ENCODE peak calls at places on chromosome 21, in seven cellular contexts. One of them, this sample, is unnamed.

GRCh38 chr21:43712268-43712942 is 6.5 kb upstream of the PDXK start:
- DNase-seq in A549: peak
- DNase-seq in transverse colon: peak
- DNase-seq in sigmoid colon: no peak
- DNase-seq in stomach: peak
- DNase-seq in tibial nerve: no peak
- DNase-seq in ovary: no peak
- DNase-seq in this sample: no peak

GRCh38 chr21:20451051-20451450 is 547.2 kb upstream of the NCAM2 start:
- DNase-seq in tibial nerve: no peak
- DNase-seq in transverse colon: no peak
- DNase-seq in stomach: no peak
- DNase-seq in A549: no peak
- DNase-seq in ovary: no peak
- DNase-seq in sigmoid colon: no peak
- DNase-seq in this sample: no peak

GRCh38 chr21:30234050-30234449 is 18.2 kb upstream of the CLDN8 start:
- DNase-seq in transverse colon: peak
- DNase-seq in ovary: no peak
- DNase-seq in A549: no peak
- DNase-seq in stomach: no peak
- DNase-seq in sigmoid colon: no peak
- DNase-seq in tibial nerve: no peak
- DNase-seq in this sample: no peak

GRCh38 chr21:27812279-27812678 is 845.4 kb upstream of the ADAMTS5 start:
- DNase-seq in stomach: no peak
- DNase-seq in sigmoid colon: no peak
- DNase-seq in tibial nerve: no peak
- DNase-seq in ovary: no peak
- DNase-seq in A549: no peak
- DNase-seq in transverse colon: no peak
- DNase-seq in this sample: no peak

GRCh38 chr21:46295177-46295711 is 9.1 kb downstream of the YBEY start:
- DNase-seq in sigmoid colon: no peak
- DNase-seq in transverse colon: no peak
- DNase-seq in tibial nerve: no peak
- DNase-seq in A549: no peak
- DNase-seq in stomach: no peak
- DNase-seq in ovary: no peak
- DNase-seq in this sample: no peak

GRCh38 chr21:28636988-28637691 is 355.5 kb downstream of the LTN1 start:
- DNase-seq in A549: no peak
- DNase-seq in stomach: no peak
- DNase-seq in ovary: no peak
- DNase-seq in transverse colon: no peak
- DNase-seq in sigmoid colon: no peak
- DNase-seq in tibial nerve: no peak
- DNase-seq in this sample: no peak

GRCh38 chr21:32212116-32212515 is 66.7 kb downstream of the MIS18A start:
- DNase-seq in stomach: no peak
- DNase-seq in sigmoid colon: no peak
- DNase-seq in A549: no peak
- DNase-seq in tibial nerve: no peak
- DNase-seq in transverse colon: no peak
- DNase-seq in ovary: no peak
- DNase-seq in this sample: no peak

GRCh38 chr21:20998456-20998789 is 214 bp downstream of the NCAM2 start:
- DNase-seq in A549: no peak
- DNase-seq in stomach: no peak
- DNase-seq in ovary: no peak
- DNase-seq in transverse colon: no peak
- DNase-seq in tibial nerve: no peak
- DNase-seq in sigmoid colon: no peak
- DNase-seq in this sample: no peak

GRCh38 chr21:33449650-33450049 is 30.1 kb downstream of the TMEM50B start:
- DNase-seq in transverse colon: no peak
- DNase-seq in A549: no peak
- DNase-seq in tibial nerve: no peak
- DNase-seq in stomach: no peak
- DNase-seq in ovary: no peak
- DNase-seq in sigmoid colon: no peak
- DNase-seq in this sample: no peak

GRCh38 chr21:8992731-8993174 is 1528.6 kb upstream of the TPTE start:
- DNase-seq in ovary: no peak
- DNase-seq in sigmoid colon: peak
- DNase-seq in A549: no peak
- DNase-seq in tibial nerve: no peak
- DNase-seq in stomach: no peak
- DNase-seq in transverse colon: no peak
- DNase-seq in this sample: peak

GRCh38 chr21:26652891-26653290 is 79.8 kb upstream of the CYYR1 start:
- DNase-seq in sigmoid colon: no peak
- DNase-seq in transverse colon: no peak
- DNase-seq in A549: no peak
- DNase-seq in stomach: no peak
- DNase-seq in tibial nerve: no peak
- DNase-seq in ovary: no peak
- DNase-seq in this sample: no peak

GRCh38 chr21:16751705-16752104 is 761.1 kb upstream of the CXADR start:
- DNase-seq in ovary: no peak
- DNase-seq in A549: no peak
- DNase-seq in sigmoid colon: no peak
- DNase-seq in tibial nerve: no peak
- DNase-seq in transverse colon: no peak
- DNase-seq in stomach: no peak
- DNase-seq in this sample: no peak

GRCh38 chr21:46322351-46323226 is 1.1 kb downstream of the C21orf58 start:
- DNase-seq in transverse colon: no peak
- DNase-seq in tibial nerve: no peak
- DNase-seq in A549: no peak
- DNase-seq in ovary: no peak
- DNase-seq in sigmoid colon: no peak
- DNase-seq in stomach: no peak
- DNase-seq in this sample: no peak

GRCh38 chr21:46111193-46111571 is 13.3 kb downstream of the COL6A2 start:
- DNase-seq in sigmoid colon: peak
- DNase-seq in ovary: peak
- DNase-seq in A549: no peak
- DNase-seq in transverse colon: no peak
- DNase-seq in tibial nerve: peak
- DNase-seq in stomach: peak
- DNase-seq in this sample: peak

GRCh38 chr21:19731251-19731650 is 1267.0 kb upstream of the NCAM2 start:
- DNase-seq in sigmoid colon: no peak
- DNase-seq in tibial nerve: no peak
- DNase-seq in A549: no peak
- DNase-seq in ovary: no peak
- DNase-seq in transverse colon: no peak
- DNase-seq in stomach: no peak
- DNase-seq in this sample: no peak

GRCh38 chr21:26846036-26846931 is 1.1 kb upstream of the ADAMTS1 start:
- DNase-seq in A549: no peak
- DNase-seq in ovary: peak
- DNase-seq in tibial nerve: peak
- DNase-seq in stomach: peak
- DNase-seq in sigmoid colon: peak
- DNase-seq in transverse colon: peak
- DNase-seq in this sample: peak

GRCh38 chr21:37546949-37547614 is 180.5 kb downstream of the DYRK1A start:
- DNase-seq in transverse colon: no peak
- DNase-seq in stomach: no peak
- DNase-seq in ovary: no peak
- DNase-seq in A549: no peak
- DNase-seq in sigmoid colon: peak
- DNase-seq in tibial nerve: no peak
- DNase-seq in this sample: peak

GRCh38 chr21:16476056-16476850 is 746.5 kb downstream of the USP25 start:
- DNase-seq in ovary: no peak
- DNase-seq in stomach: no peak
- DNase-seq in transverse colon: no peak
- DNase-seq in A549: no peak
- DNase-seq in sigmoid colon: no peak
- DNase-seq in tibial nerve: no peak
- DNase-seq in this sample: no peak

GRCh38 chr21:36883532-36884486 is 82.7 kb downstream of the HLCS start:
- DNase-seq in transverse colon: no peak
- DNase-seq in ovary: no peak
- DNase-seq in tibial nerve: no peak
- DNase-seq in stomach: no peak
- DNase-seq in A549: peak
- DNase-seq in sigmoid colon: no peak
- DNase-seq in this sample: no peak

GRCh38 chr21:45148316-45149000 is 74.1 kb downstream of the ADARB1 start:
- DNase-seq in ovary: no peak
- DNase-seq in sigmoid colon: peak
- DNase-seq in transverse colon: no peak
- DNase-seq in tibial nerve: no peak
- DNase-seq in A549: no peak
- DNase-seq in stomach: no peak
- DNase-seq in this sample: peak

DNA sequence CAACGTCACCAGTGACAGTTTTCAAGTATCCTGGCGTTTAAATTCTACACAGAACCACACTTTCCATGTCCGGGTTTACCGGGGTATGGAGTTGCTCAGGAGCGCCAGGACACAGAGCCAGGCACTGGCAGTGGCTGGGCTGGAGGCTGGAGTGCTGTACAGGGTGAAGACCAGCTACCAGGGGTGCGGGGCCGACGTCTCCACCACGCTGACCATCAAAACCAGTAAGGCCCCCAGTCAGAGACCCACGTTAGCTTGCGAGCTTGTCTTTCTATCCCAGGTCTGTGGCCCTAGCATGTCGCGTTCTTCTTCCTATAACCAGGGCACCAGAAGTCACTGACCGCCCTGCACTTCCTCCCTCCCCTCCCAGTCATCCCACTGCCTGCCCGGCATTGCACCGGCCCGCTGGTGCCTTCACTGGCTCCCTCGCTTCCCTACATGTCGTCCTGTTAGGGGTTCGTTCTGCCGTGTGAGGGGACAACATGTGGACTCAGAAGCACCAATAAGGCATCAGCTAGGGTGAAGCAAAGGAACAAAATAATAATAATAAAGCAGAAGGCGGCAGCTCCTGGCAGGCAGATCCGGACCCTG is 27.9 kb downstream of the UMODL1 start:
- DNase-seq in sigmoid colon: no peak
- DNase-seq in stomach: no peak
- DNase-seq in A549: no peak
- DNase-seq in ovary: no peak
- DNase-seq in tibial nerve: no peak
- DNase-seq in transverse colon: no peak
- DNase-seq in this sample: no peak
- H3K27ac ChIP-seq in sigmoid colon: no peak
- H3K27ac ChIP-seq in stomach: no peak
- H3K27ac ChIP-seq in A549: no peak
- H3K27ac ChIP-seq in ovary: no peak
- H3K27ac ChIP-seq in tibial nerve: no peak
- H3K27ac ChIP-seq in transverse colon: no peak
- H3K27ac ChIP-seq in this sample: no peak

DNA sequence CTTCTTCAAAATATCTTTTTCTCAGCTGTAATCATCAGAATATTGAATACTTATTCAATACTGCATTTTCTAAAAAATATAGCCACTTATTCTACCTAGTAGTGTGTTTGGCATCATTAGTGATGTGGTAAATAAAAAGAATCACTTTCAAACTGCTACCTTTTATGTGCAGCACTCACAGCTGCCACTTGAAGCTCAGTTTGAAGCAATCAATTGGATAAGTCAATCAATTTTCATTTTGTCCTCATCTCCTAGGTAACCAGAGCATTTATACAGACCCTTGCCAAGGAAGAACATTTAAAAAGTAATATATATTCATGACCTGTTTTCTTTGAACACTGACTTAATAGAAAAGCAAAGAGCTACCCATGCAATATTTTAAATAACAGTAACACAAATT is 168.2 kb upstream of the C21orf91 start:
- DNase-seq in stomach: no peak
- DNase-seq in A549: no peak
- DNase-seq in ovary: no peak
- DNase-seq in sigmoid colon: no peak
- DNase-seq in transverse colon: no peak
- DNase-seq in tibial nerve: no peak
- DNase-seq in this sample: no peak
- TF ChIP-seq EP300 in stomach: no peak
- TF ChIP-seq EP300 in A549: no peak
- TF ChIP-seq EP300 in ovary: no peak
- TF ChIP-seq EP300 in sigmoid colon: no peak
- TF ChIP-seq EP300 in transverse colon: no peak
- TF ChIP-seq EP300 in tibial nerve: no peak
- TF ChIP-seq EP300 in this sample: no peak

GRCh38 chr21:35674895-35675470 is 385.3 kb downstream of the SETD4 start:
- DNase-seq in transverse colon: no peak
- DNase-seq in tibial nerve: no peak
- DNase-seq in sigmoid colon: no peak
- DNase-seq in ovary: no peak
- DNase-seq in A549: no peak
- DNase-seq in stomach: no peak
- DNase-seq in this sample: no peak
- TF ChIP-seq CTCF in transverse colon: no peak
- TF ChIP-seq CTCF in tibial nerve: no peak
- TF ChIP-seq CTCF in sigmoid colon: no peak
- TF ChIP-seq CTCF in ovary: no peak
- TF ChIP-seq CTCF in A549: no peak
- TF ChIP-seq CTCF in stomach: no peak
- TF ChIP-seq CTCF in this sample: no peak

GRCh38 chr21:34524671-34525601 is 12.9 kb upstream of the KCNE1 start:
- DNase-seq in sigmoid colon: peak
- DNase-seq in A549: no peak
- DNase-seq in stomach: no peak
- DNase-seq in ovary: no peak
- DNase-seq in transverse colon: no peak
- DNase-seq in tibial nerve: no peak
- DNase-seq in this sample: no peak

GRCh38 chr21:34521561-34521960 is 9.6 kb upstream of the KCNE1 start:
- DNase-seq in tibial nerve: no peak
- DNase-seq in A549: no peak
- DNase-seq in transverse colon: no peak
- DNase-seq in sigmoid colon: no peak
- DNase-seq in ovary: no peak
- DNase-seq in stomach: no peak
- DNase-seq in this sample: no peak

GRCh38 chr21:34520769-34521508 is 8.9 kb upstream of the KCNE1 start:
- DNase-seq in ovary: no peak
- DNase-seq in transverse colon: no peak
- DNase-seq in stomach: no peak
- DNase-seq in tibial nerve: no peak
- DNase-seq in A549: no peak
- DNase-seq in sigmoid colon: no peak
- DNase-seq in this sample: no peak

GRCh38 chr21:34522284-34522683 is 10.3 kb upstream of the KCNE1 start:
- DNase-seq in transverse colon: peak
- DNase-seq in stomach: no peak
- DNase-seq in ovary: no peak
- DNase-seq in A549: no peak
- DNase-seq in sigmoid colon: no peak
- DNase-seq in tibial nerve: no peak
- DNase-seq in this sample: no peak

DNA sequence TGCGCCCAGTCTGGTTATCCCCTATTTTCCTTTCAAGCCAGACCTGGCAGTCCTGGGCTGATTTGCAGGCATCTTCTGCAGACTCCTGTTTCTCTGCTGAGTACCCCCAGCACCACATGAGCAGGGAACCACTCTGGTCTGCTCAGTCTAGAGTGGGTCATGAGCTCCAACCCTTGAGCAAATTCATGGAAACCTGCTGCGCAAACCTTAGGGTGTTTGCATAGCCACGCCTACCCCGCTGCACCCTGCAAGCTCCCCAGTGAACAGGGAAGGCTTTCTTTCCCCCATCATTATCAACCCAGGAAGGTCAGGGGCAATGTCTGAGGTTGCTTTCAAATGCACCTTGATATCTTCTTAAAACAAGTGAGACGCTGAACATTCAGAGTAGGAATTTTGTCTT is 11.0 kb upstream of the KCNE1 start:
- DNase-seq in sigmoid colon: no peak
- DNase-seq in tibial nerve: no peak
- DNase-seq in stomach: peak
- DNase-seq in transverse colon: peak
- DNase-seq in A549: no peak
- DNase-seq in ovary: no peak
- DNase-seq in this sample: no peak
- H3K27ac ChIP-seq in sigmoid colon: peak
- H3K27ac ChIP-seq in tibial nerve: peak
- H3K27ac ChIP-seq in stomach: peak
- H3K27ac ChIP-seq in transverse colon: peak
- H3K27ac ChIP-seq in A549: no peak
- H3K27ac ChIP-seq in ovary: no peak
- H3K27ac ChIP-seq in this sample: no peak

This sample was measured in suprapubic skin.